ENCODE peak calls at places on chromosomes 13 and 19, in five cellular contexts. D is ovary, H is A549, J is tibial nerve, W is HepG2. B is an unnamed sample.

GRCh38 chr13:32125221-32125621 is 93.6 kb downstream of the FRY start:
- DNase-seq in D (no peak), H (no peak), J (no peak), W (no peak), B (no peak)

GRCh38 chr19:15629003-15629880 is 11.5 kb upstream of the CYP4F3 start:
- DNase-seq in D (peak), H (peak), J (peak), W (peak), B (peak)

GRCh38 chr19:821228-821975 is at the start of gene PLPPR3:
- DNase-seq in D (no peak), H (no peak), J (no peak), W (no peak), B (no peak)

GRCh38 chr13:55493297-55493696 is 1647.4 kb upstream of the PRR20A start:
- DNase-seq in D (no peak), H (no peak), J (no peak), W (no peak), B (no peak)

GRCh38 chr19:49106648-49107135 is 7.5 kb upstream of the LIN7B start:
- DNase-seq in D (peak), H (peak), J (no peak), W (peak), B (peak)

GRCh38 chr13:107770541-107770940 is 444.8 kb downstream of the LIG4 start:
- DNase-seq in D (no peak), H (no peak), J (no peak), W (no peak), B (no peak)

GRCh38 chr13:94236876-94237275 is 242.6 kb downstream of the DCT start:
- DNase-seq in D (no peak), H (no peak), J (no peak), W (no peak), B (no peak)

GRCh38 chr13:86038490-86038889 is 239.3 kb upstream of the SLITRK6 start:
- DNase-seq in D (no peak), H (no peak), J (no peak), W (no peak), B (no peak)

GRCh38 chr13:29750178-29750530 is 100.3 kb downstream of the UBL3 start:
- DNase-seq in D (no peak), H (no peak), J (no peak), W (no peak), B (no peak)

GRCh38 chr19:39052846-39053245 is 20.5 kb upstream of the FBXO27 start:
- DNase-seq in D (no peak), H (no peak), J (no peak), W (no peak), B (no peak)

GRCh38 chr19:39052243-39052746 is 19.9 kb upstream of the FBXO27 start:
- DNase-seq in D (peak), H (peak), J (peak), W (peak), B (peak)

GRCh38 chr19:39046037-39046821 is 13.9 kb upstream of the FBXO27 start:
- DNase-seq in D (no peak), H (no peak), J (no peak), W (peak), B (peak)

GRCh38 chr19:39045506-39045905 is 13.2 kb upstream of the FBXO27 start:
- DNase-seq in D (no peak), H (no peak), J (no peak), W (no peak), B (no peak)

DNA sequence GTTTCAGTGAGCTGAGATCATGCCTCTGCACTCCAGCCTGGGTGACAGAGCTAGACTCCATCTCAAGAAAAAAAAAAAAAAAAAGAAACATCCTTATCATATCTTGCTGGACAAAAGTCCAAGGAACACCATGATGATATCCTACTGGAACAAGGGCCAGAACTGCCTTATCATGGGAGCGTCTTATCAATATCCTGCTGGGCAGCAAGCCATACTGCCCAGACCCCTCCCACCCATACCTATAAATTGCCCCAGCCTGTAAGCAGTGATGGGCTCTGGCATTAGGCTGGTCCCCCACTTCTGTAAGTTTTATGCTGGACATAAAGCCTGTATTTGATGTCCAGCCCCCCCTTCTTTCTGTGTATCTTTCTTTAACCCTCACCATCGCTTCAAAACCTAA is 14.7 kb upstream of the FBXO27 start:
- DNase-seq in D (no peak), H (no peak), J (no peak), W (no peak), B (no peak)
- TF ChIP-seq EP300 in D (no peak), H (no peak), J (no peak), W (no peak), B (no peak)

GRCh38 chr19:39969266-39969665 is 1.7 kb upstream of the PSMC4 start:
- DNase-seq in D (no peak), H (no peak), J (no peak), W (peak), B (peak)

GRCh38 chr19:39971380-39971841 is 446 bp downstream of the PSMC4 start:
- DNase-seq in D (no peak), H (no peak), J (no peak), W (no peak), B (peak)

GRCh38 chr19:39970424-39970673 is 616 bp upstream of the PSMC4 start:
- DNase-seq in D (no peak), H (no peak), J (no peak), W (no peak), B (no peak)

GRCh38 chr19:39969681-39970423 is 1.1 kb upstream of the PSMC4 start:
- DNase-seq in D (no peak), H (no peak), J (no peak), W (no peak), B (peak)

DNA sequence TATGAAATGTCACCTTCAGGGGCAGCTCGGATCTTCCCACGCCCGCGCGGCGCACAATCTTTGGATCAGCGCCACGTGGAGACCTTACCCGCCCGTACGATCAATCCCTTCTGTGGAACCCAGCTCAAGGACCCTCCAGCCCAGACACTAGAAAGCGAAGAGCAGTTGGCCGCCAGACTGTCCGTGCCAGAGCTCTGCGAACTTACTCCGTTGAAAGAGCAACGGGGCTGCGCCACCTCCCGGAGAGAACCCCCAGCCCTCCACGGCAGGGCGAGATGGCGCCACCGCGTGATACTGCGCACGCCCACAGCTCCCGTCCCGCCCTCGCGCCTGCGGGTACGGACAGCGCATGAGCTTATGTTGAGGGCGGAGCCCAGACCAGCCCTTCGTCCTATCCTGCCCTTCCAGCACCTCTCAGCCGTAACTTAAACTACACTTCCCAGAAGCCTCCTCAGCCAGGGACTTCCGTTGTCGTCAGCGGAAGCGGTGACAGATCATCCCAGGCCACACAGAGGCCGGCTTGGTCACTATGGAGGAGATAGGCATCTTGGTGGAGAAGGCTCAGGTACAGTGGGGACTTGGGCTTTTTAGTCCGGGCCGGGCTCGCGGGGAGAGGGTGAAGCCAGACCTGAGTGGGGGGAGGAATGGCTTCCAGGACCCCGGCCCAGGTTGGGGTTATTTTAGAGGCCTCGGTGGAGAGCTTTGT is at the start of gene PSMC4:
- DNase-seq in D (peak), H (peak), J (peak), W (peak), B (peak)
- TF ChIP-seq EP300 in D (no peak), H (no peak), J (peak), W (peak), B (no peak)

DNA sequence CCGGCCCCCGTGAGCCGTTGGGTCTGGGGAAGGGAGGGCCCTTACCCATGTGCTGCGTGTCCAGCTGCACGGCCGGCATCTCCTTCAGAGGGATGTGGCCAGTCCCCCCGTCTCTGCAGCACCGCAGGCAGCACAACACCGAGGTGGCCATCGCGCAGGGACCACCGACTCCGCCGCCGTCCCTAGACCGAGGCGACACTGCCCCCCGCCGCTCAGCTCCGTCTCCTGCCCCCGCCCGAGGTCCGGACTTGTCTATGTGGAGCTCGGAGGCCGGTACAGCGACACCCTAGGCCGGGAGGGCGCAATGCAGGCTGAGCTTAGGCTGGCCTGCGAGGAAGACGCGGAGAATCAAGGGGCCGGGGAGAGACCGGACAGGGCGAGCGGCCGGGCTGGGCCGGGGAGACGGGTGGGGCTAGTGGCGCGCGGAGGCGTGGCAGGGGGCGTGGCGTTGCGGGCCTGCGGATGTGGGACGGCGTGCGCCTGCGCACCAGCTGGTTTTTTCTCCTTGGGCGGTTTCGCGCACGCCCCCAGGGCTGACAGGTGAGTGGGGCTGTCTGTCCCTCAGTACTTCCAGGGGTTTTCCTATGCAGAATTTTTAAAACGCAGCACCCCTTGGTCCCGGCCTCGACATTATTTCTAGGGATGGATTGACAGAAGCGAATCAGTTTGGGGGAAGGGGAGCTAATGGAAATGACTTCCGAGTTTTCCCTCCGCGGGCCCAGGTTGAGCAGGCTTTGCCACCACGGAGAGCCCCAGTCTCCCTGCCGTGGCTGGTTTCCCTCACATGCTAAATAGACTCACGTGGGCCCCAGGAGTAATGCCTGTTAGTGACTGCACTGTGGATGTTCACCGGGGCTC is at the start of gene SPRYD7:
- DNase-seq in D (peak), H (peak), J (peak), W (peak), B (peak)
- TF ChIP-seq EP300 in D (no peak), H (no peak), J (peak), W (no peak), B (no peak)

GRCh38 chr19:30046522-30046921 is 104.5 kb downstream of the URI1 start:
- DNase-seq in D (no peak), H (no peak), J (no peak), W (no peak), B (no peak)
- TF ChIP-seq EP300 in D (no peak), H (no peak), J (no peak), W (no peak), B (no peak)

GRCh38 chr19:35416331-35416730 is 31.7 kb upstream of the FFAR2 start:
- DNase-seq in D (no peak), H (no peak), J (no peak), W (no peak), B (no peak)

GRCh38 chr19:35421362-35421761 is 26.7 kb upstream of the FFAR2 start:
- DNase-seq in D (no peak), H (no peak), J (no peak), W (no peak), B (no peak)

GRCh38 chr19:35417278-35417677 is 30.8 kb upstream of the FFAR2 start:
- DNase-seq in D (no peak), H (no peak), J (no peak), W (no peak), B (no peak)

GRCh38 chr19:35419046-35419445 is 29.0 kb upstream of the FFAR2 start:
- DNase-seq in D (no peak), H (no peak), J (no peak), W (no peak), B (no peak)

GRCh38 chr19:35417713-35418534 is 30.1 kb upstream of the FFAR2 start:
- DNase-seq in D (no peak), H (no peak), J (no peak), W (no peak), B (no peak)
- TF ChIP-seq EP300 in D (no peak), H (no peak), J (no peak), W (no peak), B (no peak)

GRCh38 chr13:77535448-77535847 is at the start of gene SCEL:
- DNase-seq in D (no peak), H (no peak), J (no peak), W (no peak), B (no peak)

GRCh38 chr13:77533875-77534788 is 1.4 kb upstream of the SCEL start:
- DNase-seq in D (no peak), H (no peak), J (no peak), W (no peak), B (no peak)

GRCh38 chr13:77536358-77536757 is 852 bp downstream of the SCEL start:
- DNase-seq in D (no peak), H (no peak), J (no peak), W (no peak), B (no peak)

GRCh38 chr13:77532983-77533382 is 2.5 kb upstream of the SCEL start:
- DNase-seq in D (no peak), H (no peak), J (no peak), W (no peak), B (no peak)

DNA sequence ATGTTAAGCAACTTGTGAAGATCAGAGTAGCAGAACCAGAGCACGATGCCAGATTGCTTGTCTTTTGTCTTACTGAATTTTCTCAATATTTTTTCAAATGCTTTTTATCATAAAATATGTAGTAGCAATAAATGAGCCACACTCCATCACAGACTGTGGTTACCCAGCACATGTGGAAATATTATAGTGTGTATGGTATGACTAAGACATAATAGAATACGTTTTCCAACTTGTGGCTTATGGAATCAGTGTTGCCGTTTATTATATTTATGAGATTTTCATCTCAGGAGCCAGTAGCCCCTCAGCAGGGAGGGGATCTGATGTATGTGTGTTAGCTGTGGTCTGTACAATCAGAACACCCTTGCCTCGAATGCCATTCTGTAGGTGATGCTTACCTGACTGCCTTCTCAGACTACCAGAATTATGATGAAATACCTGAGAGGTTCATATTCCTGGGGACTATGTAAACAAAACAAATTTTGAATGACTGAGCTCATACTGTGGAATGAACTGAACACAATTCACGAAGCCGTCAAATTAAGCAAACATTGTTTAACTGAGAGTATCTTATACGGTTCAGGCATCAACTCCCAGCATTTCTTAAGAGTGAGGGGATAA is 1.9 kb downstream of the SCEL start:
- DNase-seq in D (no peak), H (no peak), J (no peak), W (no peak), B (no peak)
- TF ChIP-seq EP300 in D (no peak), H (no peak), J (no peak), W (no peak), B (no peak)

GRCh38 chr13:25397763-25398162 is 26.0 kb downstream of the ATP8A2 start:
- DNase-seq in D (no peak), H (no peak), J (no peak), W (no peak), B (no peak)

GRCh38 chr13:25394661-25395060 is 22.9 kb downstream of the ATP8A2 start:
- DNase-seq in D (no peak), H (no peak), J (no peak), W (no peak), B (no peak)

DNA sequence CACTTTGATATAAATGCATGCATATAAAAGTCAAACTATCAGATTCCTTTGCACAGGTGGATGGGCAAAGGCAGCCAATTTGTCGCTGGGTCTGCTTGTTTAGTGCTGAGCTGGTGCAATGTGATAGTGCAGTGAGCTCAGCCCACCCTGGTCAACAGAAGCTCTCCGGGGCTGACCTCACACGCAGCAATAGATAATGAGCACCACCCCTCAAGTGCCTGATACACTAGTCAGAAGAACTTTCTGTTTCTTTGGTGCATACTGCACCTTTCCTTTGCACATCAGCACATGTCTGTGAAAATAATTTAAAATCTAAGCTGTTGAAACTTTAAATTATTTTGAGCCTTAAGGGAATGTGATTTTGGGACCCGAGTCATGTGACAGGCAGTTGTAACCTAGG is 20.2 kb downstream of the ATP8A2 start:
- DNase-seq in D (no peak), H (no peak), J (no peak), W (no peak), B (no peak)
- TF ChIP-seq EP300 in D (no peak), H (no peak), J (no peak), W (no peak), B (no peak)

B was measured in stomach.